ENCODE peak calls at places on chromosomes 13 and 19, in five cellular contexts. One of them, this sample, is unnamed. For H3K4me1, the result is how much of the 10 kb centered on the place peaks cover.

GRCh38 chr13:81577601-81578000 is 1236.7 kb upstream of the SPRY2 start:
- DNase-seq in cardiac muscle cell: peak
- DNase-seq in mucosa of descending colon: no peak
- DNase-seq in colonic mucosa: no peak
- DNase-seq in NT2/D1: peak
- DNase-seq in this sample: no peak

GRCh38 chr13:113078895-113079720 is 26.5 kb upstream of the F7 start:
- DNase-seq in NT2/D1: no peak
- DNase-seq in mucosa of descending colon: no peak
- DNase-seq in colonic mucosa: no peak
- DNase-seq in cardiac muscle cell: no peak
- DNase-seq in this sample: no peak

GRCh38 chr13:30186644-30187431 is 120.5 kb downstream of the KATNAL1 start:
- DNase-seq in NT2/D1: no peak
- DNase-seq in colonic mucosa: no peak
- DNase-seq in cardiac muscle cell: no peak
- DNase-seq in mucosa of descending colon: no peak
- DNase-seq in this sample: no peak

GRCh38 chr13:39684531-39685137 is 29.2 kb downstream of the COG6 start:
- DNase-seq in NT2/D1: no peak
- DNase-seq in mucosa of descending colon: no peak
- DNase-seq in colonic mucosa: no peak
- DNase-seq in cardiac muscle cell: peak
- DNase-seq in this sample: no peak

GRCh38 chr13:44068169-44068568 is 188.5 kb downstream of the LACC1 start:
- DNase-seq in mucosa of descending colon: no peak
- DNase-seq in NT2/D1: no peak
- DNase-seq in cardiac muscle cell: peak
- DNase-seq in colonic mucosa: no peak
- DNase-seq in this sample: no peak

GRCh38 chr13:93146584-93147292 is 79.9 kb upstream of the GPC6 start:
- DNase-seq in NT2/D1: no peak
- DNase-seq in cardiac muscle cell: peak
- DNase-seq in colonic mucosa: no peak
- DNase-seq in mucosa of descending colon: no peak
- DNase-seq in this sample: no peak

GRCh38 chr19:23440207-23440606 is 44.9 kb upstream of the ZNF91 start:
- DNase-seq in NT2/D1: no peak
- DNase-seq in colonic mucosa: no peak
- DNase-seq in cardiac muscle cell: no peak
- DNase-seq in mucosa of descending colon: no peak
- DNase-seq in this sample: no peak

GRCh38 chr13:110118106-110118505 is 188.9 kb downstream of the COL4A1 start:
- DNase-seq in cardiac muscle cell: no peak
- DNase-seq in NT2/D1: no peak
- DNase-seq in mucosa of descending colon: no peak
- DNase-seq in colonic mucosa: no peak
- DNase-seq in this sample: no peak

GRCh38 chr19:53102186-53102585 is 1.0 kb downstream of the ZNF160 start:
- DNase-seq in NT2/D1: no peak
- DNase-seq in mucosa of descending colon: no peak
- DNase-seq in cardiac muscle cell: peak
- DNase-seq in colonic mucosa: no peak
- DNase-seq in this sample: no peak

GRCh38 chr19:14786421-14786851 is 8.1 kb upstream of the ADGRE2 start:
- DNase-seq in cardiac muscle cell: peak
- DNase-seq in NT2/D1: peak
- DNase-seq in colonic mucosa: no peak
- DNase-seq in mucosa of descending colon: no peak
- DNase-seq in this sample: no peak

GRCh38 chr13:77000475-77000874 is 8.6 kb downstream of the CLN5 start:
- DNase-seq in cardiac muscle cell: peak
- DNase-seq in NT2/D1: no peak
- DNase-seq in colonic mucosa: no peak
- DNase-seq in mucosa of descending colon: no peak
- DNase-seq in this sample: no peak

GRCh38 chr19:1698636-1699035 is 46.2 kb upstream of the TCF3 start:
- DNase-seq in NT2/D1: no peak
- DNase-seq in colonic mucosa: no peak
- DNase-seq in mucosa of descending colon: no peak
- DNase-seq in cardiac muscle cell: no peak
- DNase-seq in this sample: no peak

GRCh38 chr13:101751488-101751887 is 299.0 kb downstream of the ITGBL1 start:
- DNase-seq in NT2/D1: peak
- DNase-seq in mucosa of descending colon: no peak
- DNase-seq in colonic mucosa: no peak
- DNase-seq in cardiac muscle cell: peak
- DNase-seq in this sample: no peak

GRCh38 chr13:102097708-102098107 is 304.1 kb downstream of the FGF14 start:
- DNase-seq in mucosa of descending colon: no peak
- DNase-seq in colonic mucosa: no peak
- DNase-seq in cardiac muscle cell: no peak
- DNase-seq in NT2/D1: no peak
- DNase-seq in this sample: no peak

GRCh38 chr19:5035817-5036732 is 67.2 kb downstream of the KDM4B start:
- DNase-seq in colonic mucosa: no peak
- DNase-seq in cardiac muscle cell: no peak
- DNase-seq in NT2/D1: no peak
- DNase-seq in mucosa of descending colon: no peak
- DNase-seq in this sample: no peak

GRCh38 chr13:30338952-30339351 is 31.6 kb upstream of the KATNAL1 start:
- DNase-seq in cardiac muscle cell: no peak
- DNase-seq in NT2/D1: no peak
- DNase-seq in colonic mucosa: no peak
- DNase-seq in mucosa of descending colon: no peak
- DNase-seq in this sample: no peak

GRCh38 chr19:52922841-52923781 is at the start of gene ZNF888:
- DNase-seq in cardiac muscle cell: peak
- DNase-seq in mucosa of descending colon: peak
- DNase-seq in colonic mucosa: peak
- DNase-seq in NT2/D1: no peak
- DNase-seq in this sample: peak

GRCh38 chr13:44281252-44282000 is 92.2 kb upstream of the SERP2 start:
- DNase-seq in NT2/D1: no peak
- DNase-seq in colonic mucosa: no peak
- DNase-seq in cardiac muscle cell: no peak
- DNase-seq in mucosa of descending colon: no peak
- DNase-seq in this sample: no peak

GRCh38 chr13:44921931-44922758 is 67.1 kb downstream of the NUFIP1 start:
- DNase-seq in NT2/D1: no peak
- DNase-seq in cardiac muscle cell: peak
- DNase-seq in colonic mucosa: peak
- DNase-seq in mucosa of descending colon: peak
- DNase-seq in this sample: peak

GRCh38 chr19:2540646-2541454 is 64.9 kb downstream of the GADD45B start:
- DNase-seq in NT2/D1: peak
- DNase-seq in colonic mucosa: peak
- DNase-seq in cardiac muscle cell: peak
- DNase-seq in mucosa of descending colon: peak
- DNase-seq in this sample: peak

GRCh38 chr13:71460179-71460578 is 406.8 kb downstream of the DACH1 start:
- DNase-seq in cardiac muscle cell: peak
- DNase-seq in colonic mucosa: no peak
- DNase-seq in NT2/D1: no peak
- DNase-seq in mucosa of descending colon: no peak
- DNase-seq in this sample: no peak

GRCh38 chr13:33168326-33168960 is 117.1 kb downstream of the STARD13 start:
- DNase-seq in mucosa of descending colon: no peak
- DNase-seq in NT2/D1: no peak
- DNase-seq in cardiac muscle cell: no peak
- DNase-seq in colonic mucosa: no peak
- DNase-seq in this sample: no peak

GRCh38 chr13:49585220-49586157 is at the start of gene RCBTB1:
- DNase-seq in NT2/D1: peak
- DNase-seq in mucosa of descending colon: peak
- DNase-seq in colonic mucosa: peak
- DNase-seq in cardiac muscle cell: peak
- DNase-seq in this sample: peak

GRCh38 chr19:35249146-35249847 is 495 bp downstream of the LSR start:
- DNase-seq in colonic mucosa: peak
- DNase-seq in cardiac muscle cell: no peak
- DNase-seq in NT2/D1: no peak
- DNase-seq in mucosa of descending colon: peak
- DNase-seq in this sample: peak

GRCh38 chr19:4678881-4679379 is 8.8 kb upstream of the MYDGF start:
- DNase-seq in NT2/D1: peak
- DNase-seq in mucosa of descending colon: peak
- DNase-seq in cardiac muscle cell: no peak
- DNase-seq in colonic mucosa: peak
- DNase-seq in this sample: no peak

GRCh38 chr19:16849168-16849567 is 20.0 kb downstream of the SIN3B start:
- DNase-seq in colonic mucosa: peak
- DNase-seq in cardiac muscle cell: no peak
- DNase-seq in NT2/D1: no peak
- DNase-seq in mucosa of descending colon: peak
- DNase-seq in this sample: no peak

GRCh38 chr19:16582486-16583261 is 10.5 kb upstream of the SLC35E1 start:
- DNase-seq in cardiac muscle cell: no peak
- DNase-seq in NT2/D1: no peak
- DNase-seq in colonic mucosa: no peak
- DNase-seq in mucosa of descending colon: no peak
- DNase-seq in this sample: no peak

GRCh38 chr19:50507376-50507775 is 3.6 kb downstream of the JOSD2 start:
- DNase-seq in cardiac muscle cell: no peak
- DNase-seq in mucosa of descending colon: no peak
- DNase-seq in NT2/D1: no peak
- DNase-seq in colonic mucosa: no peak
- DNase-seq in this sample: no peak

GRCh38 chr19:50510121-50510670 is 795 bp downstream of the JOSD2 start:
- DNase-seq in NT2/D1: no peak
- DNase-seq in cardiac muscle cell: peak
- DNase-seq in mucosa of descending colon: peak
- DNase-seq in colonic mucosa: no peak
- DNase-seq in this sample: no peak

GRCh38 chr19:50510700-50511068 is 307 bp downstream of the JOSD2 start:
- DNase-seq in cardiac muscle cell: peak
- DNase-seq in mucosa of descending colon: no peak
- DNase-seq in NT2/D1: peak
- DNase-seq in colonic mucosa: no peak
- DNase-seq in this sample: no peak

GRCh38 chr19:50509366-50509765 is 1.6 kb downstream of the JOSD2 start:
- DNase-seq in colonic mucosa: no peak
- DNase-seq in mucosa of descending colon: no peak
- DNase-seq in NT2/D1: no peak
- DNase-seq in cardiac muscle cell: no peak
- DNase-seq in this sample: no peak

DNA sequence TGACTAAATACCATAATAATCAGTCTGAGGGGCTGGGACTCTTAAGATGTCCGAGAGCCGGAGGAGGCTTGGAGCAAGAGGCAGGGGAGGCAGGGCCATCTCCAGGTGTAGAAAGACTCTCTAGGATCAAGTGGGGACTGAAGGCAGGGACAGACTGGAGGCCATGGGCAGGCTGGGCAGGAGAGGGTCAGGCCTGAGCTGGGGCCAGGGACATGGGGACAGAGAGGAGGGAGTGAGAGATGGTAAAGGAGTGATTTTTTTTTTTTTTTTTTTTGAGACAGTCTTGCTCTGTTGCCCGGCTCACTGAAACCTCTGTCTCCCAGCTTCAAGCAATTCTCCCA is 2.2 kb downstream of the JOSD2 start:
- DNase-seq in cardiac muscle cell: no peak
- DNase-seq in NT2/D1: no peak
- DNase-seq in colonic mucosa: no peak
- DNase-seq in mucosa of descending colon: no peak
- DNase-seq in this sample: no peak
- H3K4me1 ChIP-seq in cardiac muscle cell: under half
- H3K4me1 ChIP-seq in NT2/D1: under half
- H3K4me1 ChIP-seq in colonic mucosa: under half
- H3K4me1 ChIP-seq in mucosa of descending colon: under half
- H3K4me1 ChIP-seq in this sample: under half

GRCh38 chr19:11089254-11090013 is at the start of gene LDLR:
- DNase-seq in NT2/D1: peak
- DNase-seq in cardiac muscle cell: peak
- DNase-seq in colonic mucosa: peak
- DNase-seq in mucosa of descending colon: peak
- DNase-seq in this sample: peak

GRCh38 chr19:11088508-11089253 is 582 bp upstream of the LDLR start:
- DNase-seq in mucosa of descending colon: peak
- DNase-seq in NT2/D1: no peak
- DNase-seq in cardiac muscle cell: no peak
- DNase-seq in colonic mucosa: peak
- DNase-seq in this sample: no peak

GRCh38 chr19:11091343-11092153 is 2.3 kb downstream of the LDLR start:
- DNase-seq in NT2/D1: peak
- DNase-seq in mucosa of descending colon: peak
- DNase-seq in colonic mucosa: peak
- DNase-seq in cardiac muscle cell: peak
- DNase-seq in this sample: peak

GRCh38 chr19:11092181-11092538 is 2.9 kb downstream of the LDLR start:
- DNase-seq in mucosa of descending colon: peak
- DNase-seq in cardiac muscle cell: peak
- DNase-seq in colonic mucosa: no peak
- DNase-seq in NT2/D1: no peak
- DNase-seq in this sample: no peak

DNA sequence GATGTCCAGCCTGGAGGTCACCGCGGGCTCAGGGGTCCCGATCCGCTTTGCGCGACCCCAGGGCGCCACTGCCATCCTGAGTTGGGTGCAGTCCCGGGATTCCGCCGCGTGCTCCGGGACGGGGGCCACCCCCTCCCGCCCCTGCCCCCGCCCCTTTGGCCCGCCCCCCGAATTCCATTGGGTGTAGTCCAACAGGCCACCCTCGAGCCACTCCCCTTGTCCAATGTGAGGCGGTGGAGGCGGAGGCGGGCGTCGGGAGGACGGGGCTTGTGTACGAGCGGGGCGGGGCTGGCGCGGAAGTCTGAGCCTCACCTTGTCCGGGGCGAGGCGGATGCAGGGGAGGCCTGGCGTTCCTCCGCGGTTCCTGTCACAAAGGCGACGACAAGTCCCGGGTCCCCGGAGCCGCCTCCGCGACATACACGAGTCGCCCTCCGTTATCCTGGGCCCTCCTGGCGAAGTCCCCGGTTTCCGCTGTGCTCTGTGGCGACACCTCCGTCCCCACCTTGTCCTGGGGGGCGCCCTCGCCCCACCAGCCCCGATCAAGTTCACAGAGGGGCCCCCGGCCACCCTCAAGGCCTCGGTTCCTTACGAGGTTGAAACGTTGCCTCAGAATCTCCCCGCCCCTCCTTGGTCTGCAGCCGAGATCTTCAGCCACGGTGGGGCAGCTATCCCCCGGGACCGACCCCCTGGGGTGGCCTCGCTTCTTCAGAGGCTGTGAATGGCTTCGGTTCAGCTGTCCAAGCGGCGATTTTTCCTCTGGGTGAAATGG is 1.2 kb downstream of the LDLR start:
- DNase-seq in mucosa of descending colon: peak
- DNase-seq in NT2/D1: peak
- DNase-seq in cardiac muscle cell: peak
- DNase-seq in colonic mucosa: peak
- DNase-seq in this sample: peak
- H3K4me1 ChIP-seq in mucosa of descending colon: under half
- H3K4me1 ChIP-seq in NT2/D1: under half
- H3K4me1 ChIP-seq in cardiac muscle cell: under half
- H3K4me1 ChIP-seq in colonic mucosa: under half
- H3K4me1 ChIP-seq in this sample: half or more

GRCh38 chr13:97640236-97640635 is 206.3 kb downstream of the RAP2A start:
- DNase-seq in NT2/D1: no peak
- DNase-seq in colonic mucosa: no peak
- DNase-seq in mucosa of descending colon: no peak
- DNase-seq in cardiac muscle cell: no peak
- DNase-seq in this sample: no peak
- H3K4me1 ChIP-seq in NT2/D1: under half
- H3K4me1 ChIP-seq in colonic mucosa: under half
- H3K4me1 ChIP-seq in mucosa of descending colon: under half
- H3K4me1 ChIP-seq in cardiac muscle cell: under half
- H3K4me1 ChIP-seq in this sample: under half

GRCh38 chr19:47661161-47661560 is 52.1 kb upstream of the EHD2 start:
- DNase-seq in cardiac muscle cell: no peak
- DNase-seq in mucosa of descending colon: no peak
- DNase-seq in NT2/D1: no peak
- DNase-seq in colonic mucosa: no peak
- DNase-seq in this sample: no peak
- H3K4me1 ChIP-seq in cardiac muscle cell: under half
- H3K4me1 ChIP-seq in mucosa of descending colon: half or more
- H3K4me1 ChIP-seq in NT2/D1: under half
- H3K4me1 ChIP-seq in colonic mucosa: under half
- H3K4me1 ChIP-seq in this sample: half or more